ENCODE peak calls at places on chromosomes 4 and X, in five cellular contexts. F is CD8-positive, alpha-beta T cell; V is CD4-positive, CD25-positive, alpha-beta regulatory T cell; C is GM23248; H is thyroid gland. B is an unnamed sample.

GRCh38 chr4:40530961-40531635 is 98.6 kb downstream of the RBM47 start:
- DNase-seq in F (no peak), V (no peak), C (no peak), H (no peak), B (no peak)

GRCh38 chrX:149830192-149830873 is 48.6 kb downstream of the MAGEA9 start:
- DNase-seq in F (no peak), V (no peak), C (peak; percentile 54), H (peak; percentile 8), B (no peak)

GRCh38 chrX:23841847-23842522 is 59.0 kb downstream of the SAT1 start:
- DNase-seq in F (no peak), V (no peak), C (no peak), H (no peak), B (no peak)

GRCh38 chr4:88737304-88738015 is 39.8 kb upstream of the NAP1L5 start:
- DNase-seq in F (no peak), V (no peak), C (no peak), H (peak; percentile 87), B (no peak)

GRCh38 chr4:38802561-38803355 is 1.8 kb downstream of the TLR1 start:
- DNase-seq in F (no peak), V (no peak), C (no peak), H (no peak), B (no peak)

GRCh38 chr4:74738756-74739155 is 55.6 kb downstream of the BTC start:
- DNase-seq in F (no peak), V (no peak), C (peak; percentile 19), H (no peak), B (no peak)

GRCh38 chrX:34956915-34957314 is 14.3 kb downstream of the FAM47B start:
- DNase-seq in F (no peak), V (no peak), C (peak; percentile 58), H (no peak), B (no peak)

GRCh38 chr4:169906821-169907220 is 119.4 kb downstream of the MFAP3L start:
- DNase-seq in F (no peak), V (no peak), C (no peak), H (no peak), B (no peak)

GRCh38 chrX:103831342-103831802 is 685 bp downstream of the RAB9B start:
- DNase-seq in F (no peak), V (peak; percentile 25), C (peak; percentile 70), H (no peak), B (peak; percentile 4)

GRCh38 chr4:183504930-183505555 is at the start of gene ING2:
- DNase-seq in F (no peak), V (peak; percentile 85), C (peak; percentile 87), H (no peak), B (no peak)

GRCh38 chr4:76874176-76874575 is 23.8 kb downstream of the SOWAHB start:
- DNase-seq in F (no peak), V (no peak), C (peak; percentile 21), H (no peak), B (no peak)

GRCh38 chr4:2297606-2298517 is 36.0 kb upstream of the MXD4 start:
- DNase-seq in F (no peak), V (no peak), C (no peak), H (no peak), B (no peak)

GRCh38 chr4:102614801-102615200 is 113.6 kb downstream of the NFKB1 start:
- DNase-seq in F (no peak), V (no peak), C (no peak), H (no peak), B (no peak)
- H3K4me1 ChIP-seq in F (peaks cover 69% of the 10 kb centered on the region), V (peaks cover 41% of the 10 kb centered on the region), C (peaks cover 5% of the 10 kb centered on the region), H (peaks cover 3% of the 10 kb centered on the region), B (no peaks in the 10 kb centered on the region)

GRCh38 chr4:84495448-84496221 is 3.5 kb downstream of the NKX6-1 start:
- DNase-seq in F (no peak), V (no peak), C (no peak), H (no peak), B (no peak)

GRCh38 chr4:84496356-84497219 is 2.5 kb downstream of the NKX6-1 start:
- DNase-seq in F (no peak), V (no peak), C (no peak), H (no peak), B (no peak)

GRCh38 chr4:84492737-84493091 is 6.4 kb downstream of the NKX6-1 start:
- DNase-seq in F (no peak), V (no peak), C (no peak), H (no peak), B (no peak)

GRCh38 chr4:84493092-84493850 is 5.8 kb downstream of the NKX6-1 start:
- DNase-seq in F (no peak), V (no peak), C (peak; percentile 54), H (peak; percentile 27), B (no peak)

DNA sequence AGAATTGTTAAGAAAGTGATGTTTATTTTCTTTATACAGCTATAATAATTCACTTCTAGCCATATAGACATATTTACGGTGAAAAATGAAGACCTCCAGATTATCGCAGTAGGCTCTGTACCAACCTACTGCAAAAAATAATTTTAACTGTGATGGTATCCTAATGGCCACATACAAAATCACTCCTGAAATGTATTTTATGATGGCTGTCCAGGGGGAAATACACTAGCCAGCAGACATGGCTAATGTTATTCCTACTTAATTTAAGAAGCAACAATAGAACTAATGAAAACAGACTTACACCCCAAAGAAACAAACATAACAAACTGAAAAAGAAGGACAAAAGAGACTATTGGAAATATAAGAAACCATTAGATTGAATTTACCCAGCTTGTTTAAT is 4.6 kb downstream of the NKX6-1 start:
- DNase-seq in F (no peak), V (no peak), C (no peak), H (no peak), B (no peak)
- H3K27me3 ChIP-seq in F (peaks cover 59% of the 10 kb centered on the region), V (peaks cover 31% of the 10 kb centered on the region), C (peaks cover 97% of the 10 kb centered on the region), H (no peaks in the 10 kb centered on the region), B (peaks cover 10% of the 10 kb centered on the region)

DNA sequence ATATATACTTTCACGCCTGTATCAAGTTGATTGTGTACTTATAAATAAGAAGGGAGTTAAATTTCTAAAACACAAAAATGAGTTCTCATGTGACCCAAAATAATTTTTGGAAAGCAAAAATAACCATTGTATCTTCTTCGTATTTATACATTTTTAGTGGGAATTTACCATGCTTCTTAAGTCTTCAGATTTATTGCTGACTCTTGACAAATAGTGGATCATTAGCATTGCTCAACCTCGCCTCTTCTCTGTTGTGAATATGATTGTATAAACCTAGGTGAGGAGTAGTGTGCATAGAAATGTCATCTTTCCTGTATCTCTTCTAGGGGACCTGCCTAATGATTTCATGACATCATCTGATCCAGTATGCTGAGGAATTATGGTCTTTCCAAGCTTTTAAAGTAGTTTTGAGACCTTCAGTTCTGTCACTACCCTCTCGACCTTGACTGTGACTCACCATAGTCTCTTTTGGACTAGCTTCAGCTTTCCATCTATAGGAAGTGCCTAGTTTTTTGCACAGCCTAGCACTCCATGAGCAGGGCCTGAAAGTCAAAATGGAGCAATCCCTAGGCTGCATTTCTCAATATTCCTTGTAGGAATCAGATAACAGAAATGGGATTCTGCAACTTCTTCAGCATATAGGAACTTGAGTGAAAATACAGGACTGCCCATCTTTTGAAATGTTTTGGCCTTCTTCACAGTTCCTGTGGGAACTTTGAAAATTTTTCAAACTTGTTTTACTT is 157.6 kb downstream of the ARX start:
- DNase-seq in F (no peak), V (no peak), C (peak; percentile 1), H (no peak), B (no peak)
- H3K4me3 ChIP-seq in F (no peak overlapping the region), V (no peak overlapping the region), C (no peak overlapping the region), H (no peak overlapping the region), B (no peak overlapping the region)

GRCh38 chr4:128657638-128658037 is 151.9 kb upstream of the JADE1 start:
- DNase-seq in F (no peak), V (no peak), C (no peak), H (no peak), B (no peak)
- H3K4me1 ChIP-seq in F (no peaks in the 10 kb centered on the region), V (no peaks in the 10 kb centered on the region), C (peaks cover 21% of the 10 kb centered on the region), H (peaks cover 29% of the 10 kb centered on the region), B (no peaks in the 10 kb centered on the region)

DNA sequence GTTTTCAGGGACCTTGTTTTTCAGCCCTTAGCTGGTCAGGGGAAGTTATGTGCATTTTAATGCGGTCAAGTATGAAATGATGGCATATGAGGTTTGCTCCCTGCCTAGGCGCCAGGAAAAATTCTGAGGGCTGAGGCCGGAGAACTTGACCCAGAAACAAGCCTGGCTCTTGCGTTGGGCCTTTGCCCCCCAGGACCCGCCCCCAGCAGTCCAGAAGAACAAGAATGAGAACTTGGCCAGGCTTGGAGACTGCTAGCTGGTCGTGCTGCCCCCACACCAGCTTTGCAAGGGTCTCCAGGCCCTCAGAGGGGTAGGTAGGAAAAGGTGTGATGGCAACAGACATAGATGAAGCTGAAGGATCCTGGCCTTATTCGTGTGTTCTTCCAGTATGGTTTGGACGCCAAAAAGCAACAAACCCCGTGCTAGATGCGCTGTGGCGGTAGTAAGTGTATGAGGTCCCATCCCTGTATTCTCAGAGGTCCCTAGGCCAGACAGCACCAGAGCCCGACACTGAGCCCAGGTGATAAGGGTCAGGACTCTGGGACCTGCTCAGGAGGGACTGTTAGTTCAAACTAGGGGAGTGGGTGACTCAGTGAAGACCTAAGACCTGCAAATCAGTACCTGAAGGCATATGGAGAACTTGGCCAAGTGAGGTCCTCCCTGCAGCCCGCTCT is 10.5 kb downstream of the NKX3-2 start:
- DNase-seq in F (no peak), V (no peak), C (no peak), H (no peak), B (no peak)
- H3K27me3 ChIP-seq in F (peaks cover 55% of the 10 kb centered on the region), V (peaks cover 72% of the 10 kb centered on the region), C (peaks cover 98% of the 10 kb centered on the region), H (peaks cover 68% of the 10 kb centered on the region), B (no peaks in the 10 kb centered on the region)

GRCh38 chrX:20363003-20363674 is 96.4 kb upstream of the RPS6KA3 start:
- DNase-seq in F (no peak), V (no peak), C (peak; percentile 43), H (no peak), B (no peak)

GRCh38 chrX:20362268-20363002 is 95.7 kb upstream of the RPS6KA3 start:
- DNase-seq in F (no peak), V (no peak), C (peak; percentile 77), H (no peak), B (no peak)

GRCh38 chrX:20361081-20361889 is 94.6 kb upstream of the RPS6KA3 start:
- DNase-seq in F (no peak), V (no peak), C (peak; percentile 65), H (peak; percentile 12), B (no peak)

GRCh38 chrX:20364238-20364637 is 97.5 kb upstream of the RPS6KA3 start:
- DNase-seq in F (no peak), V (no peak), C (no peak), H (no peak), B (no peak)

DNA sequence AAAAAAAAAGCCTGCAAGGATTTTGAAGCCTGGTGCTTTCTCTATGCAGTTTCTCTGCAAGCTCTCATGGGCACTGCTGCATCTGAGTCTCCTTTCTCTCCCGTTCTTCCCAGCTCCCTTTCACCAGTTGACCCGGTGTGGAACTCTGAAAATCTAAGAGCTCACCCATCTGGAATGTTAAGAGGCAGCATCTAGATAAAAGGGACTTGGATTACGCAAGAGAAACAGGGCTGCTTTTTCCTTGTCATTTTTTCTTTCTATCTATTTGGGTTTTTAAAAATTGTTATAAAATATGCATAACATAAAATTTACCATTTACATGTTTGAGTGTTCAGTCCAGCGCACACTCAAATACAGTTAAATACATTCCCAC is 95.2 kb upstream of the RPS6KA3 start:
- DNase-seq in F (no peak), V (no peak), C (peak; percentile 75), H (peak; percentile 37), B (no peak)
- H3K4me3 ChIP-seq in F (no peak overlapping the region), V (no peak overlapping the region), C (peak overlapping the region; percentile 49), H (no peak overlapping the region), B (peak overlapping the region; percentile 45)

GRCh38 chr4:10112658-10113284 is 3.8 kb downstream of the WDR1 start:
- DNase-seq in F (no peak), V (no peak), C (no peak), H (no peak), B (no peak)
- H3K4me1 ChIP-seq in F (peaks cover 81% of the 10 kb centered on the region), V (peaks cover 90% of the 10 kb centered on the region), C (peaks cover 57% of the 10 kb centered on the region), H (peaks cover 39% of the 10 kb centered on the region), B (peaks cover 29% of the 10 kb centered on the region)

B was measured in Panc1.